ENCODE peak calls at places on chromosomes 4 and X, in nine cellular contexts. S is kidney, L is endodermal cell, J is suprapubic skin, O is PC-3, H is transverse colon, C is right atrium auricular region, V is AG09309, Y is cardiac fibroblast. P is an unnamed sample.

GRCh38 chrX:15674899-15675489 is 10.4 kb upstream of the CLTRN start:
- DNase-seq in Y (peak), J (peak), C (peak), V (peak), L (peak), S (peak), H (peak), O (peak), P (peak)

GRCh38 chrX:56572975-56573374 is 9.5 kb downstream of the UBQLN2 start:
- DNase-seq in C (no peak), H (no peak), L (no peak), V (no peak), O (no peak), S (no peak), Y (no peak), J (no peak), P (no peak)

GRCh38 chr4:148214529-148215166 is 227.6 kb downstream of the NR3C2 start:
- DNase-seq in Y (no peak), V (no peak), J (no peak), O (no peak), H (no peak), S (peak), C (no peak), L (no peak), P (no peak)

GRCh38 chr4:71635094-71635493 is 148.8 kb downstream of the GC start:
- DNase-seq in C (no peak), H (no peak), J (no peak), V (no peak), Y (no peak), S (no peak), O (no peak), L (no peak), P (no peak)

GRCh38 chrX:21056636-21057035 is 317.6 kb upstream of the CNKSR2 start:
- DNase-seq in C (no peak), H (no peak), S (no peak), O (peak), V (no peak), L (no peak), Y (peak), J (no peak), P (no peak)

GRCh38 chrX:102934624-102935023 is 2.4 kb upstream of the RAB40AL start:
- DNase-seq in S (no peak), C (no peak), V (no peak), J (no peak), H (peak), O (peak), Y (peak), L (peak), P (no peak)

GRCh38 chrX:150405576-150405975 is 42.5 kb downstream of the MAMLD1 start:
- DNase-seq in V (no peak), O (peak), H (no peak), S (no peak), C (no peak), L (peak), Y (no peak), J (no peak), P (no peak)

GRCh38 chrX:10922158-10922557 is 189.0 kb upstream of the HCCS start:
- DNase-seq in Y (peak), C (no peak), V (peak), H (no peak), J (no peak), O (peak), L (no peak), S (no peak), P (peak)

GRCh38 chr4:55733874-55734437 is 85.6 kb upstream of the EXOC1L start:
- DNase-seq in Y (peak), O (peak), C (peak), H (peak), S (peak), V (no peak), L (no peak), J (peak), P (no peak)

GRCh38 chr4:139735381-139736256 is 70.0 kb downstream of the MGST2 start:
- DNase-seq in L (peak), S (peak), O (no peak), V (no peak), H (no peak), J (no peak), Y (peak), C (peak), P (no peak)

GRCh38 chr4:125827338-125828074 is 512.8 kb downstream of the FAT4 start:
- DNase-seq in Y (no peak), S (no peak), C (no peak), J (no peak), L (no peak), O (no peak), H (no peak), V (no peak), P (no peak)

GRCh38 chr4:132396636-132397035 is 752.5 kb upstream of the PCDH10 start:
- DNase-seq in C (no peak), H (no peak), O (no peak), S (no peak), Y (no peak), J (no peak), V (no peak), L (no peak), P (peak)

GRCh38 chrX:153687121-153688039 is at the start of gene SLC6A8:
- DNase-seq in O (peak), V (no peak), J (peak), H (peak), L (peak), C (peak), S (peak), Y (peak), P (no peak)

GRCh38 chrX:72169008-72169728 is 12.4 kb upstream of the PIN4 start:
- DNase-seq in J (no peak), S (no peak), C (no peak), Y (peak), O (no peak), L (no peak), H (no peak), V (no peak), P (no peak)

GRCh38 chrX:139974496-139974895 is 9.2 kb upstream of the CXorf66 start:
- DNase-seq in J (no peak), H (no peak), L (no peak), O (no peak), Y (no peak), S (no peak), C (no peak), V (no peak), P (no peak)

GRCh38 chrX:37989304-37989703 is 17.0 kb upstream of the SYTL5 start:
- DNase-seq in Y (no peak), V (no peak), S (no peak), L (no peak), J (no peak), O (no peak), C (no peak), H (no peak), P (no peak)

GRCh38 chr4:37480509-37480908 is 205.7 kb downstream of the RELL1 start:
- DNase-seq in L (no peak), V (no peak), C (no peak), S (no peak), Y (no peak), O (peak), J (no peak), H (no peak), P (no peak)

GRCh38 chr4:40848251-40848650 is 98.5 kb downstream of the NSUN7 start:
- DNase-seq in S (no peak), Y (no peak), V (no peak), C (no peak), H (no peak), O (no peak), J (no peak), L (peak), P (no peak)

GRCh38 chrX:19824603-19825002 is 62.8 kb downstream of the SH3KBP1 start:
- DNase-seq in L (no peak), V (no peak), C (no peak), O (no peak), S (no peak), H (no peak), J (no peak), Y (peak), P (peak)

GRCh38 chrX:125998432-125998831 is 167.7 kb downstream of the DCAF12L2 start:
- DNase-seq in S (no peak), L (no peak), O (peak), V (no peak), Y (peak), J (no peak), H (no peak), C (no peak), P (no peak)

GRCh38 chr4:158538176-158538575 is 16.5 kb downstream of the RXFP1 start:
- DNase-seq in J (no peak), H (no peak), O (no peak), V (peak), C (no peak), Y (peak), S (no peak), L (no peak), P (no peak)

GRCh38 chrX:141175786-141176185 is 1.1 kb downstream of the LDOC1 start:
- DNase-seq in V (no peak), Y (no peak), C (no peak), J (no peak), O (peak), S (no peak), H (no peak), L (no peak), P (no peak)

GRCh38 chrX:129736491-129736890 is 2.3 kb upstream of the XPNPEP2 start:
- DNase-seq in H (no peak), J (no peak), O (no peak), Y (no peak), V (no peak), C (no peak), S (no peak), L (no peak), P (no peak)

GRCh38 chr4:110085131-110085530 is 113.3 kb downstream of the ELOVL6 start:
- DNase-seq in H (peak), Y (peak), V (no peak), L (no peak), S (no peak), C (no peak), J (no peak), O (peak), P (no peak)

GRCh38 chr4:52713456-52713937 is 37.7 kb downstream of the ERVMER34-1 start:
- DNase-seq in O (peak), H (no peak), L (no peak), Y (no peak), V (no peak), J (no peak), C (no peak), S (no peak), P (no peak)

GRCh38 chr4:147846318-147847135 is 114.6 kb downstream of the ARHGAP10 start:
- DNase-seq in O (no peak), S (no peak), J (no peak), V (no peak), Y (no peak), C (no peak), H (no peak), L (no peak), P (no peak)

GRCh38 chr4:20444599-20445337 is 193.1 kb downstream of the SLIT2 start:
- DNase-seq in L (no peak), O (no peak), V (no peak), J (no peak), H (no peak), Y (no peak), S (no peak), C (no peak), P (no peak)

GRCh38 chr4:157221895-157222763 is 1.6 kb downstream of the GRIA2 start:
- DNase-seq in V (no peak), O (no peak), C (no peak), L (peak), J (no peak), Y (peak), H (no peak), S (peak), P (no peak)

GRCh38 chrX:123961268-123962005 is at the start of gene STAG2:
- DNase-seq in Y (peak), V (no peak), S (peak), C (peak), J (no peak), H (peak), L (peak), O (peak), P (peak)

GRCh38 chrX:118459494-118459893 is 36.1 kb upstream of the DOCK11 start:
- DNase-seq in Y (peak), H (no peak), C (no peak), O (peak), V (peak), L (no peak), J (no peak), S (no peak), P (peak)

GRCh38 chr4:39036172-39036571 is 4.0 kb upstream of the TMEM156 start:
- DNase-seq in S (no peak), H (no peak), V (no peak), C (no peak), O (peak), L (no peak), Y (peak), J (no peak), P (peak)

GRCh38 chr4:39030726-39031125 is 1.5 kb downstream of the TMEM156 start:
- DNase-seq in L (no peak), C (no peak), J (no peak), V (no peak), Y (peak), O (no peak), S (no peak), H (no peak), P (no peak)

GRCh38 chr4:39037491-39037825 is 5.2 kb upstream of the TMEM156 start:
- DNase-seq in H (no peak), O (peak), S (no peak), C (no peak), V (no peak), Y (peak), J (no peak), L (no peak), P (peak)

GRCh38 chr4:39029752-39030694 is 2.2 kb downstream of the TMEM156 start:
- DNase-seq in S (no peak), O (peak), C (no peak), Y (no peak), L (no peak), V (no peak), H (no peak), J (no peak), P (no peak)

DNA sequence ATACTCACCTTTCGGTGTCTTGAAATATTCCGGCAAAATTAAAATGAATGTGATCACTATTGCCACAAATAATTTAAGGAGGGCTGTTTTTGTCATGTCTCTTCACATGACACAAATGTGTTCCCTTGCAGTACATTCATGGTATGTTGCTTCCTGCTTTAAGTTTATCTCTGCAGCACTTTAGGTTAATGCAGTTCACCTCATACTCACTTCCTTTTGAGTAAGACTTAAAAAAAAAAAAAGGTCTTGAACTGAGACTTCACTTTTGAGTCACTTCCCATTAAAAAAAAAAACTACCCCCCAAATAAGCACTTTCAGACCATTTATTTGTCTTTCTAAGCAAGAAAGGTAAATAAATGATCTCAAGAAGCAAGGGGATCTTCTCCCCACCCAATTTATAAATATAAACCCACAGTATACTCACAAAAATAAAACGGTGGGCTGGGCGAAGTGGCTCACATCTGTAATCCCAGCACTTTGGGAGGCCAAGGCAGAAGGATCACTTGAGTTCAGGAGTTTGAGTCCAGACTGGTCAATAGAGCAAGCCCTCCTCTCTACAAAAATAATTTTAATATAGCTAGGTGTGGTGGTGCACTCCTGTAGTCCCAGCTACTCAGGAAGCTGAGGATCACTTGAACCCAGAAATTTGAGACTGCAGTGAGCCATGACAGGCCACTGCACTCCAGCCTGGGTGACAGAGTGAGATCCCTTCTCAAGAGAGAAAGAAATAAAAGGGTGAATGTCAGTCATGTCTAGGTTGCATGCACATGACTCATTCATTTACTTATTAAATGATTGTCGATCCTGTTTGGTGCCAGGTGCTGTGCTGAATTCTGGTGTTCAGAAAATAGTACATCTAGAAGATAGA is at the start of gene TMEM156:
- DNase-seq in S (no peak), O (peak), H (no peak), J (no peak), V (no peak), L (no peak), C (no peak), Y (peak), P (no peak)
- H3K4me3 ChIP-seq in S (no peak), O (peak), H (no peak), J (no peak), V (no peak), L (no peak), C (no peak), Y (no peak), P (no peak)

GRCh38 chr4:6608758-6609414 is 31.6 kb upstream of the MRFAP1 start:
- DNase-seq in H (no peak), Y (no peak), O (no peak), C (no peak), S (no peak), J (no peak), L (peak), V (no peak), P (no peak)
- TF ChIP-seq CTCF in H (no peak), Y (no peak), O (no peak), C (peak), S (no peak), J (no peak), L (peak), V (no peak), P (peak)

GRCh38 chr4:183797041-183797444 is 108.1 kb upstream of the STOX2 start:
- DNase-seq in S (peak), O (no peak), V (no peak), H (peak), J (no peak), L (no peak), C (no peak), Y (no peak), P (no peak)
- H3K4me3 ChIP-seq in S (peak), O (no peak), V (no peak), H (peak), J (peak), L (peak), C (peak), Y (no peak), P (peak)

GRCh38 chr4:42397635-42398447 is 553 bp downstream of the SHISA3 start:
- DNase-seq in C (no peak), V (no peak), J (no peak), L (peak), O (peak), S (peak), Y (peak), H (no peak), P (no peak)

GRCh38 chr4:42399393-42399792 is 2.1 kb downstream of the SHISA3 start:
- DNase-seq in C (no peak), S (no peak), H (no peak), J (no peak), Y (no peak), V (no peak), O (peak), L (peak), P (no peak)

GRCh38 chr4:42396361-42397255 is 680 bp upstream of the SHISA3 start:
- DNase-seq in H (no peak), J (no peak), C (no peak), V (no peak), L (peak), O (peak), S (no peak), Y (peak), P (no peak)

GRCh38 chr4:42397256-42397634 is at the start of gene SHISA3:
- DNase-seq in H (peak), V (no peak), C (no peak), J (no peak), L (peak), O (peak), Y (peak), S (peak), P (no peak)

DNA sequence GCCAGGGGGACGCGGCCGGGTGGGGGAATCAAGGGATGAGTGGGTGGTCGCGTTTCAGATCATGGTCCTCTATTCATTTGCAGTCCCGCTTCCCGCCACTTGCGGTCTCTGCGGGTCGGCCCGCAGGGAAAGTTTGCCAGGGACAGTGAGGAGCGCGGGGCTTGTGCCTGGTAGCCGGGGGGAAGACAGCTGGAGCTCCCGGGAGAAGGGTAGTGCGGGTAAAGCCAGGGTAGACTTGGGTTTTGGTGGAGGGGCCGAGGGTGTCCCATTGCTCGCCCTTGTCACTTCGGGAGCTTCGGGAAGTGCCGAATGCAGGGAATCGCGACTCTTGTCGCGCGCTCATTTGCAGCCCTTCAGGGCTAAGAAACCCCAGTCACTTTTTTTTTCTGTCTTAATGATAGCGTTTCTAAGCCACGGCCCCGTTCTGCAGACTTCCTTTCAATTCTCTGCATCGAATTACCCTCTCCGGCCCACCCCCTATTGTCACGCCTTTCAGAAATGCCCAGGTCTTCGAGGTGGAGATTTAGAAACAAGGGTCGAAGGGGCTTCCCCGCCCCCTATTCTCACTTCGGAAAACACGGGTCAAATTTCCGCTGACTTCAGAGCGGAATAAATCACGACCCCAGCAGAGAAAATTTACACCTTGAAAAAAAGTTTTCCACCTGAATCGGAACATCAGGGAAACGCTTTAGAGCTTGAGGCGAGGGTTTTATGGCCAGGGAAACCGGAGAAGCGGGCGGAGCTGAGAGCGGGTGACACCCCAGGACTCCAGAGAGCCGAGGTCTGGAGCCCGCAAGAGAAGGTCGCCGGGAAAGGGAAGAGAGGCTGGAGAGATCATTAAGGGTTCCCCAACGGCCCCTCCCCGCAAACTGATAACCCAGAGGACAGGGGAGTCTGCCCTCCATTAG is 1.4 kb downstream of the SHISA3 start:
- DNase-seq in V (no peak), L (peak), Y (no peak), S (peak), O (peak), H (no peak), C (no peak), J (no peak), P (no peak)
- TF ChIP-seq CTCF in V (no peak), L (peak), Y (peak), S (no peak), O (no peak), H (no peak), C (no peak), J (no peak), P (no peak)

GRCh38 chr4:81032805-81033684 is 2.5 kb downstream of the BMP3 start:
- DNase-seq in V (no peak), O (peak), J (no peak), C (no peak), Y (no peak), S (no peak), H (no peak), L (no peak), P (no peak)
- H3K4me3 ChIP-seq in V (no peak), O (peak), J (no peak), C (no peak), Y (no peak), S (no peak), H (no peak), L (no peak), P (no peak)

GRCh38 chrX:155216179-155216939 is at the start of gene VBP1:
- DNase-seq in O (peak), L (peak), S (peak), V (peak), Y (peak), J (peak), C (peak), H (peak), P (peak)
- TF ChIP-seq CTCF in O (peak), L (peak), S (peak), V (peak), Y (peak), J (no peak), C (peak), H (peak), P (peak)